ENCODE peak calls at places on chromosome 16, in four cellular contexts. D, P, J and T are unnamed samples.

GRCh38 chr16:10569629-10570028 is 10.8 kb downstream of the EMP2 start:
- DNase-seq in D (no peak), J (no peak), P (no peak), T (no peak)

GRCh38 chr16:71627631-71628236 is 1.8 kb downstream of the MARVELD3 start:
- DNase-seq in J (no peak), D (no peak), P (no peak), T (no peak)

GRCh38 chr16:17266606-17267313 is 204.0 kb downstream of the XYLT1 start:
- DNase-seq in P (no peak), D (no peak), J (peak), T (no peak)

GRCh38 chr16:86722970-86723369 is 144.6 kb downstream of the FOXL1 start:
- DNase-seq in J (peak), P (no peak), D (no peak), T (no peak)

GRCh38 chr16:78005881-78006280 is 16.5 kb upstream of the CLEC3A start:
- DNase-seq in J (no peak), P (no peak), D (no peak), T (no peak)

GRCh38 chr16:15925631-15926030 is 23.8 kb upstream of the ABCC1 start:
- DNase-seq in J (no peak), D (no peak), P (no peak), T (no peak)

GRCh38 chr16:70391881-70392481 is 45.3 kb downstream of the DDX19A start:
- DNase-seq in J (peak), D (no peak), P (peak), T (peak)

GRCh38 chr16:82226327-82226726 is 56.3 kb upstream of the MPHOSPH6 start:
- DNase-seq in J (no peak), P (no peak), D (no peak), T (no peak)

GRCh38 chr16:15704545-15704987 is 54.5 kb downstream of the NDE1 start:
- DNase-seq in D (no peak), J (peak), P (peak), T (peak)

GRCh38 chr16:70694088-70694487 is 8.2 kb upstream of the MTSS2 start:
- DNase-seq in D (no peak), P (no peak), J (peak), T (no peak)

GRCh38 chr16:2458887-2459646 is 842 bp upstream of the TEDC2 start:
- DNase-seq in D (no peak), P (no peak), J (no peak), T (no peak)

GRCh38 chr16:48188449-48189102 is 32.8 kb upstream of the ABCC12 start:
- DNase-seq in D (peak), P (no peak), J (no peak), T (no peak)

GRCh38 chr16:83682858-83683235 is 124.9 kb upstream of the HSBP1 start:
- DNase-seq in P (no peak), J (no peak), D (no peak), T (no peak)

GRCh38 chr16:86590501-86591144 is 12.3 kb downstream of the FOXL1 start:
- DNase-seq in J (no peak), P (no peak), D (no peak), T (no peak)

GRCh38 chr16:54374136-54374535 is 87.5 kb upstream of the IRX3 start:
- DNase-seq in J (no peak), D (no peak), P (no peak), T (no peak)

GRCh38 chr16:57192720-57193486 is 6.8 kb downstream of the RSPRY1 start:
- DNase-seq in P (no peak), J (no peak), D (no peak), T (no peak)

GRCh38 chr16:76292218-76292617 is 15.0 kb downstream of the CNTNAP4 start:
- DNase-seq in J (no peak), P (no peak), D (no peak), T (no peak)

GRCh38 chr16:21028728-21029127 is 121.9 kb downstream of the DNAH3 start:
- DNase-seq in D (no peak), J (no peak), P (no peak), T (no peak)

GRCh38 chr16:77760800-77761199 is 27.6 kb upstream of the VAT1L start:
- DNase-seq in D (no peak), J (no peak), P (no peak), T (no peak)

GRCh38 chr16:10571354-10571753 is 9.0 kb downstream of the EMP2 start:
- DNase-seq in D (no peak), J (no peak), P (no peak), T (no peak)

GRCh38 chr16:73083271-73083670 is 35.3 kb upstream of the ZFHX3 start:
- DNase-seq in J (no peak), D (no peak), P (no peak), T (no peak)

GRCh38 chr16:69909043-69909442 is 42.1 kb upstream of the CLEC18A start:
- DNase-seq in D (no peak), J (no peak), P (no peak), T (no peak)

GRCh38 chr16:57377080-57377841 is 5.0 kb downstream of the CX3CL1 start:
- DNase-seq in J (no peak), P (no peak), D (peak), T (no peak)

GRCh38 chr16:55999683-56000082 is 124.5 kb upstream of the CES5A start:
- DNase-seq in J (no peak), P (no peak), D (no peak), T (no peak)

GRCh38 chr16:19005561-19006445 is 22.1 kb downstream of the TMC7 start:
- DNase-seq in J (peak), D (no peak), P (peak), T (no peak)

GRCh38 chr16:64478258-64478906 is 643.5 kb downstream of the CDH11 start:
- DNase-seq in D (no peak), P (no peak), J (no peak), T (no peak)

GRCh38 chr16:8905168-8905762 is 23.1 kb downstream of the LITAFD start:
- DNase-seq in P (no peak), J (no peak), D (no peak), T (no peak)

GRCh38 chr16:54506691-54507090 is 220.1 kb upstream of the IRX3 start:
- DNase-seq in D (no peak), J (no peak), P (no peak), T (no peak)

GRCh38 chr16:28090646-28091377 is 27.3 kb upstream of the GSG1L start:
- DNase-seq in D (no peak), J (no peak), P (no peak), T (no peak)

GRCh38 chr16:58500329-58501241 is 642 bp downstream of the NDRG4 start:
- DNase-seq in P (no peak), D (no peak), J (peak), T (no peak)

GRCh38 chr16:12392585-12393089 is 411.1 kb downstream of the CPPED1 start:
- DNase-seq in J (no peak), D (no peak), P (no peak), T (no peak)

GRCh38 chr16:28531777-28532744 is 6.7 kb downstream of the NUPR1 start:
- DNase-seq in P (peak), J (peak), D (no peak), T (peak)

GRCh38 chr16:69171325-69172095 is 15.5 kb upstream of the SNTB2 start:
- DNase-seq in D (no peak), J (no peak), P (no peak), T (no peak)

GRCh38 chr16:1067629-1068028 is 4.9 kb upstream of the SSTR5 start:
- DNase-seq in D (no peak), P (no peak), J (no peak), T (no peak)

GRCh38 chr16:90035902-90036301 is 16.6 kb upstream of the DBNDD1 start:
- DNase-seq in D (no peak), P (no peak), J (peak), T (no peak)

GRCh38 chr16:57041182-57042156 is 50.9 kb upstream of the CPNE2 start:
- DNase-seq in D (peak), P (no peak), J (no peak), T (no peak)

GRCh38 chr16:57446530-57447141 is 549 bp downstream of the CIAPIN1 start:
- DNase-seq in D (no peak), P (no peak), J (peak), T (peak)

GRCh38 chr16:50247123-50247905 is 19.0 kb upstream of the ADCY7 start:
- DNase-seq in D (no peak), J (no peak), P (no peak), T (peak)

GRCh38 chr16:30548392-30549255 is 9.6 kb downstream of the ZNF764 start:
- DNase-seq in J (no peak), P (no peak), D (no peak), T (no peak)
- H3K27ac ChIP-seq in J (no peak), P (peak), D (no peak), T (peak)

DNA sequence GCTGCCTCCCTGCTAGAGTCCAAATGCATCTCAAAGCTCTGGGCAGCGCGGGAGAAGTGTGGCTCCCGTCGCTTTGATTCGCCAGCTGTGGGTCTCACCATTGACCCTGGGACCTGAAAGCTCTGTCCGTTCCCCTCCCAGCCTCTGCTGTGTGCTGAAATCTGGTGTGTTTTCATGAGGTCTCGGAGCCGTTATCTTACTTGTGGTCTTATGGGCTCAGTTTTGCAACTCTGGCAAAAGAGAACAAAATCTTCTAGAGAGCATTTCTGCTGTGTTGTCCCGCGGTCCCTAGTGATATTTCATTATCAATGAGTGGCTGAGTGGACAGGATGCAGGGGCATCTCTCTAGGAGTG is 13.3 kb downstream of the CRISPLD2 start:
- DNase-seq in J (no peak), P (no peak), D (no peak), T (no peak)
- H3K27ac ChIP-seq in J (peak), P (peak), D (no peak), T (peak)

GRCh38 chr16:74450236-74450635 is 29.0 kb upstream of the CLEC18B start:
- DNase-seq in J (no peak), P (no peak), D (no peak), T (no peak)
- H3K27ac ChIP-seq in J (peak), P (peak), D (no peak), T (peak)

GRCh38 chr16:3607634-3608033 is 3.8 kb downstream of the SLX4 start:
- DNase-seq in P (no peak), J (no peak), D (no peak), T (no peak)
- H3K27ac ChIP-seq in P (no peak), J (no peak), D (peak), T (no peak)

GRCh38 chr16:14087590-14088154 is 16.6 kb downstream of the MRTFB start:
- DNase-seq in D (no peak), P (no peak), J (no peak), T (no peak)
- H3K27ac ChIP-seq in D (no peak), P (no peak), J (no peak), T (peak)